ENCODE peak calls at places on chromosomes 3 and 15, in four cellular contexts. E is effector memory CD4-positive, alpha-beta T cell; U is lower lobe of right lung; V is right cardiac atrium. J is an unnamed sample.

GRCh38 chr15:58391088-58391487 is 40.7 kb upstream of the LIPC start:
- DNase-seq in E (no peak), V (no peak), U (no peak), J (no peak)

GRCh38 chr3:114872056-114872455 is 275.0 kb downstream of the ZBTB20 start:
- DNase-seq in U (no peak), V (no peak), E (no peak), J (no peak)

GRCh38 chr15:36278219-36278618 is 301.2 kb upstream of the CDIN1 start:
- DNase-seq in E (no peak), V (peak; percentile 22), U (no peak), J (peak; percentile 23)

GRCh38 chr3:105836533-105836932 is 32.3 kb downstream of the CBLB start:
- DNase-seq in E (no peak), U (no peak), V (no peak), J (no peak)

GRCh38 chr3:52238761-52239701 is at the start of gene TWF2:
- DNase-seq in U (peak; percentile 87), E (peak; percentile 78), V (peak; percentile 94), J (peak; percentile 71)

GRCh38 chr3:28916713-28917499 is 364.0 kb upstream of the RBMS3 start:
- DNase-seq in U (peak; percentile 42), E (no peak), V (peak; percentile 87), J (peak; percentile 85)

GRCh38 chr3:190941694-190942280 is 79.3 kb upstream of the GMNC start:
- DNase-seq in V (no peak), U (no peak), E (no peak), J (peak; percentile 74)

GRCh38 chr3:33211444-33211843 is 7.2 kb downstream of the SUSD5 start:
- DNase-seq in U (no peak), V (peak; percentile 46), E (no peak), J (peak; percentile 38)

GRCh38 chr3:49671291-49672288 is 2.6 kb upstream of the APEH start:
- DNase-seq in E (peak; percentile 50), U (peak; percentile 77), V (peak; percentile 78), J (peak; percentile 43)

GRCh38 chr15:101048191-101049011 is 129.2 kb downstream of the LRRK1 start:
- DNase-seq in E (no peak), U (peak; percentile 32), V (no peak), J (no peak)

GRCh38 chr3:143482106-143483088 is 362.8 kb downstream of the CHST2 start:
- DNase-seq in E (no peak), U (no peak), V (no peak), J (no peak)

GRCh38 chr3:173699353-173699752 is 301.8 kb downstream of the NLGN1 start:
- DNase-seq in E (no peak), V (no peak), U (no peak), J (no peak)

GRCh38 chr3:40417845-40418543 is 31.0 kb downstream of the ENTPD3 start:
- DNase-seq in E (no peak), U (no peak), V (no peak), J (no peak)

GRCh38 chr3:102000620-102001209 is 151.4 kb downstream of the NFKBIZ start:
- DNase-seq in E (no peak), U (no peak), V (no peak), J (no peak)

GRCh38 chr15:79901958-79902357 is 5.1 kb upstream of the MTHFS start:
- DNase-seq in E (no peak), V (no peak), U (no peak), J (peak; percentile 14)

GRCh38 chr15:70036585-70037343 is 61.0 kb downstream of the TLE3 start:
- DNase-seq in U (peak; percentile 17), V (no peak), E (no peak), J (no peak)

GRCh38 chr3:50127251-50127671 is 27.9 kb upstream of the SEMA3F start:
- DNase-seq in E (no peak), U (no peak), V (peak; percentile 18), J (no peak)

GRCh38 chr3:86629511-86629910 is 361.4 kb downstream of the VGLL3 start:
- DNase-seq in V (no peak), U (no peak), E (no peak), J (no peak)

GRCh38 chr15:79673416-79674123 is 223.2 kb downstream of the MTHFS start:
- DNase-seq in U (no peak), V (no peak), E (no peak), J (peak; percentile 60)

GRCh38 chr15:40498418-40498817 is 27.6 kb downstream of the CHST14 start:
- DNase-seq in E (no peak), V (no peak), U (no peak), J (no peak)

GRCh38 chr15:26981492-26981891 is 10.5 kb downstream of the GABRG3 start:
- DNase-seq in V (no peak), E (no peak), U (no peak), J (no peak)

GRCh38 chr15:32849769-32850668 is 132.2 kb downstream of the GREM1 start:
- DNase-seq in V (no peak), U (no peak), E (no peak), J (peak; percentile 19)

GRCh38 chr3:15795563-15796308 is 2.0 kb downstream of the ANKRD28 start:
- DNase-seq in V (no peak), U (no peak), E (no peak), J (peak; percentile 7)

GRCh38 chr3:129504471-129505100 is 23.9 kb upstream of the RHO start:
- DNase-seq in V (peak; percentile 2), E (no peak), U (no peak), J (no peak)

GRCh38 chr15:63553388-63553791 is 43.8 kb upstream of the FBXL22 start:
- DNase-seq in V (no peak), E (no peak), U (no peak), J (peak; percentile 56)

GRCh38 chr3:69011331-69011730 is 2.2 kb downstream of the EOGT start:
- DNase-seq in U (no peak), V (no peak), E (no peak), J (no peak)

GRCh38 chr3:54826255-54826691 is 101.6 kb downstream of the LRTM1 start:
- DNase-seq in U (no peak), V (no peak), E (no peak), J (peak; percentile 55)

GRCh38 chr3:29513236-29513635 is 232.4 kb downstream of the RBMS3 start:
- DNase-seq in E (no peak), U (no peak), V (peak; percentile 73), J (peak; percentile 28)

GRCh38 chr15:72838311-72838731 is 54.8 kb upstream of the ADPGK start:
- DNase-seq in V (no peak), U (no peak), E (no peak), J (no peak)

GRCh38 chr3:30098656-30099454 is 507.5 kb upstream of the TGFBR2 start:
- DNase-seq in V (no peak), E (no peak), U (no peak), J (peak; percentile 20)

GRCh38 chr3:71415708-71416108 is 167.8 kb downstream of the FOXP1 start:
- DNase-seq in E (no peak), V (no peak), U (no peak), J (no peak)

GRCh38 chr15:47364671-47365141 is 352.6 kb upstream of the SEMA6D start:
- DNase-seq in E (no peak), U (no peak), V (no peak), J (no peak)

GRCh38 chr15:101026686-101027272 is 107.6 kb downstream of the LRRK1 start:
- DNase-seq in V (peak; percentile 73), E (no peak), U (no peak), J (no peak)

GRCh38 chr15:37133619-37134018 is 33.3 kb upstream of the MEIS2 start:
- DNase-seq in E (no peak), U (no peak), V (no peak), J (peak; percentile 18)

GRCh38 chr15:39837454-39837853 is 54.8 kb upstream of the FSIP1 start:
- DNase-seq in U (no peak), V (no peak), E (no peak), J (no peak)

GRCh38 chr3:56133423-56133822 is 334.8 kb downstream of the ERC2 start:
- DNase-seq in U (no peak), E (no peak), V (no peak), J (no peak)

GRCh38 chr3:82410366-82410765 is 648.9 kb upstream of the GBE1 start:
- DNase-seq in U (no peak), E (no peak), V (no peak), J (no peak)

GRCh38 chr3:73094951-73095350 is 33.5 kb downstream of the EBLN2 start:
- DNase-seq in V (peak; percentile 74), U (no peak), E (no peak), J (peak; percentile 88)
- H3K4me3 ChIP-seq in V (no peak overlapping the region), U (no peak overlapping the region), E (no peak overlapping the region), J (peak overlapping the region; percentile 24)

DNA sequence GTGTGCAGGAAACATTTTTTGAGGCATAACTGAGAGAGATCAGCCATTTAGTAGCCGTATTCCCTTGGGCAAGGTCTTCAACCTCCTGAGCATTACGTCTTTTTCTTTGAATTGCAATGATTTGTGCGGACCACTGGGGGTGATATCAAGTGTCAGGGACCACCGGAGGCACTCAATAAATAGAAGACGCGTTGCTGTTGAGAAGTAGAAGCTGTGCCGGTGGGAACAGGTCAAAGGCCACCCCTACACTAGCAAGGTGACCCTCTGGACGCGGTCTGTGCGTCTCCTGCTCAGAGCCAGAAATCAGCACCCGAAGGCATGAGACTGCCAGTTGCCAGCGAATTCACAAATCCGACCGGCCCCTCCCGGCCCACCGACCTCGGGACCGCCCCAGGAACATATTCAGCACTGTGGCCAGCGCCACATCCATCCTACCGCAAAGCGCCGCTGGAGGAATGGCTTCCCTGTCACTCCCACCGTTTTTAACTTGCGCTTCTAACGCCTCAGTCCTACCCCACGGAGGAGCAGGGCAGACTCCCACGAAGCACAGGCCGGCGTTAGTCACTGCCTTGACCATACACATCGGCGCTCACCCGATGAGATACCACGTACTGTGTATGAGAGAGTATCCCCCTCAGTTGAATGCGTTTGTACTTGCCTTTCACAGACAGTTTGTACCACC is 1.4 kb upstream of the GHSR start:
- DNase-seq in V (peak; percentile 57), E (no peak), U (no peak), J (peak; percentile 51)
- H3K4me3 ChIP-seq in V (no peak overlapping the region), E (no peak overlapping the region), U (no peak overlapping the region), J (no peak overlapping the region)

DNA sequence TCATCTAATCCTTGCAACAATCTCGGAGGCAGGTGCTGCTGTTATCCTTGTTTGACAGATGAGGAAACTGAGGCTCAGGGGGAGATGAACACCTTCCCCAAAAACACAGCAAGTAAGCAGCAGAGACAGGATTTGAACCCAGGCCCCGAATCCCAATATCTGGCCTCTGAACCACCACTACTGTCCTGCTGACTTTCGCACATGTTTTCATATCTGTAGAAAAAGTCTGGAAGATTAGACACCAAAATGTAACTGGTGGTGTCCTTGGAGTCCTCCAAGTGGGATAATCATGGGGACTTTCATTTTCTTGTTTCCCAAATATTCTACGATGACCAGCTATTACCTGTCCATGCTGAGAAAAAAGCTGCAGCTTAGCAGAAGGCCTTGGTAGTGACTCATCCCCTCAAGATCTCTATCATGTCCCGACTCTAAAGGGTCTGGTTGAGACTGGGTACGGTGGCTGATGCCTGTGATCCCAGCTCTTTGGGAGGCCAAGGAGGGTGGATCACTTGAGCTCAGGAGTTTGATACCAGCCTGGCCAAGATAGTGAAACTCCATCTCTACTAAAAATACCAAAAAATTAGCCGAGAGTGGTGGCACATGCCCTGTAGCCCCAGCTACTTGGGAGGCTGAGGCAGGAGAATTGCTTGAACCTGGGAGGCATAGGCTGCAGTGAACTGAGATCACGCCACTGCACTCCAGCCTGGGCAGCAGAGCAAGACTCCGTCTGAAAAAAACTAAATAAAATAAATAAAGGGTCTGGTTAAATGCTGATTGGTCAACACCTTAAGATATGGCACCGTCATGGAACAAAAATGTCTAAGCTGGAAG is 8.6 kb downstream of the IRAK2 start:
- DNase-seq in U (no peak), E (no peak), V (no peak), J (no peak)
- H3K4me3 ChIP-seq in U (no peak overlapping the region), E (no peak overlapping the region), V (no peak overlapping the region), J (no peak overlapping the region)

DNA sequence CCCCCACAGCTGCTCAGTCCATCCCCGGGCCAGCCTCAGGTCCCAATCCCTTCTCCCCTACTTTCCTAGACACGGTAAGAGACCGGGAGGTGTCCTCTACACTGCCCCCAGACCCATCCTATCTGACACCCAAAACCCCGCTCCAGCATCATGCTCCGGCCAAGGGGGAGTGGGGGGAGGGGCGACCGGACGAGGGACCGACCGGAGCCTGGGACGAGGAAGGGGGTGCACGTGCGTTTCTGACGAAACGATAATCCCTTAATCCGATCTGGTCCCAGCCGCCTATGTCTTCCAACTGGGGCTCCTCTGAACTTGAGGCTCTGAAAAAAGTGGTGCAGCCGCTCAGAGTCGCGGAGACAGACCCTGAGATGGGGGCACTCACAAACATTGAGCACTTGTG is 484 bp downstream of the CPLX3 start:
- DNase-seq in U (no peak), E (no peak), V (peak; percentile 36), J (no peak)
- H3K4me3 ChIP-seq in U (no peak overlapping the region), E (no peak overlapping the region), V (no peak overlapping the region), J (no peak overlapping the region)